ENCODE peak calls at places on chromosome 22, in seven cellular contexts. One of them, this sample, is unnamed.

GRCh38 chr22:43895986-43896645 is 4.3 kb upstream of the PNPLA5 start:
- DNase-seq in A172: no peak
- DNase-seq in activated naive CD4-positive, alpha-beta T cell treated with anti-CD3 and anti-CD28 coated beads, Interleukin-2, amount 50 U/mL, for 16 hours: no peak
- DNase-seq in activated CD4-positive, alpha-beta T cell treated with anti-CD3 and anti-CD28 coated beads, Interleukin-2, amount 10 ng/mL, durations not matched to agents 7 days and 5 days: no peak
- DNase-seq in left lung: no peak
- DNase-seq in activated T-cell treated with anti-CD3 and anti-CD28 coated beads, Interleukin-2, amount 50 U/mL, for 4 hours: no peak
- DNase-seq in IMR-90: no peak
- DNase-seq in this sample: no peak

GRCh38 chr22:50544078-50544745 is 1.5 kb upstream of the KLHDC7B start:
- DNase-seq in A172: no peak
- DNase-seq in activated naive CD4-positive, alpha-beta T cell treated with anti-CD3 and anti-CD28 coated beads, Interleukin-2, amount 50 U/mL, for 16 hours: peak
- DNase-seq in activated CD4-positive, alpha-beta T cell treated with anti-CD3 and anti-CD28 coated beads, Interleukin-2, amount 10 ng/mL, durations not matched to agents 7 days and 5 days: peak
- DNase-seq in left lung: peak
- DNase-seq in activated T-cell treated with anti-CD3 and anti-CD28 coated beads, Interleukin-2, amount 50 U/mL, for 4 hours: peak
- DNase-seq in IMR-90: peak
- DNase-seq in this sample: no peak

GRCh38 chr22:48362736-48363404 is 1464.8 kb downstream of the BRD1 start:
- DNase-seq in A172: no peak
- DNase-seq in activated naive CD4-positive, alpha-beta T cell treated with anti-CD3 and anti-CD28 coated beads, Interleukin-2, amount 50 U/mL, for 16 hours: no peak
- DNase-seq in activated CD4-positive, alpha-beta T cell treated with anti-CD3 and anti-CD28 coated beads, Interleukin-2, amount 10 ng/mL, durations not matched to agents 7 days and 5 days: no peak
- DNase-seq in left lung: no peak
- DNase-seq in activated T-cell treated with anti-CD3 and anti-CD28 coated beads, Interleukin-2, amount 50 U/mL, for 4 hours: no peak
- DNase-seq in IMR-90: no peak
- DNase-seq in this sample: no peak

GRCh38 chr22:46575915-46576555 is 38.6 kb upstream of the CELSR1 start:
- DNase-seq in A172: no peak
- DNase-seq in activated naive CD4-positive, alpha-beta T cell treated with anti-CD3 and anti-CD28 coated beads, Interleukin-2, amount 50 U/mL, for 16 hours: peak
- DNase-seq in activated CD4-positive, alpha-beta T cell treated with anti-CD3 and anti-CD28 coated beads, Interleukin-2, amount 10 ng/mL, durations not matched to agents 7 days and 5 days: no peak
- DNase-seq in left lung: peak
- DNase-seq in activated T-cell treated with anti-CD3 and anti-CD28 coated beads, Interleukin-2, amount 50 U/mL, for 4 hours: no peak
- DNase-seq in IMR-90: no peak
- DNase-seq in this sample: no peak

GRCh38 chr22:46564084-46564714 is 26.8 kb upstream of the CELSR1 start:
- DNase-seq in A172: no peak
- DNase-seq in activated naive CD4-positive, alpha-beta T cell treated with anti-CD3 and anti-CD28 coated beads, Interleukin-2, amount 50 U/mL, for 16 hours: no peak
- DNase-seq in activated CD4-positive, alpha-beta T cell treated with anti-CD3 and anti-CD28 coated beads, Interleukin-2, amount 10 ng/mL, durations not matched to agents 7 days and 5 days: no peak
- DNase-seq in left lung: peak
- DNase-seq in activated T-cell treated with anti-CD3 and anti-CD28 coated beads, Interleukin-2, amount 50 U/mL, for 4 hours: no peak
- DNase-seq in IMR-90: no peak
- DNase-seq in this sample: no peak

GRCh38 chr22:36332623-36333331 is 55.0 kb downstream of the MYH9 start:
- DNase-seq in A172: peak
- DNase-seq in activated naive CD4-positive, alpha-beta T cell treated with anti-CD3 and anti-CD28 coated beads, Interleukin-2, amount 50 U/mL, for 16 hours: peak
- DNase-seq in activated CD4-positive, alpha-beta T cell treated with anti-CD3 and anti-CD28 coated beads, Interleukin-2, amount 10 ng/mL, durations not matched to agents 7 days and 5 days: peak
- DNase-seq in left lung: peak
- DNase-seq in activated T-cell treated with anti-CD3 and anti-CD28 coated beads, Interleukin-2, amount 50 U/mL, for 4 hours: peak
- DNase-seq in IMR-90: peak
- DNase-seq in this sample: no peak

GRCh38 chr22:30541979-30542810 is 4.3 kb downstream of the SEC14L6 start:
- DNase-seq in A172: no peak
- DNase-seq in activated naive CD4-positive, alpha-beta T cell treated with anti-CD3 and anti-CD28 coated beads, Interleukin-2, amount 50 U/mL, for 16 hours: no peak
- DNase-seq in activated CD4-positive, alpha-beta T cell treated with anti-CD3 and anti-CD28 coated beads, Interleukin-2, amount 10 ng/mL, durations not matched to agents 7 days and 5 days: no peak
- DNase-seq in left lung: no peak
- DNase-seq in activated T-cell treated with anti-CD3 and anti-CD28 coated beads, Interleukin-2, amount 50 U/mL, for 4 hours: no peak
- DNase-seq in IMR-90: no peak
- DNase-seq in this sample: no peak

GRCh38 chr22:29626497-29627195 is 23.2 kb downstream of the NF2 start:
- DNase-seq in A172: peak
- DNase-seq in activated naive CD4-positive, alpha-beta T cell treated with anti-CD3 and anti-CD28 coated beads, Interleukin-2, amount 50 U/mL, for 16 hours: no peak
- DNase-seq in activated CD4-positive, alpha-beta T cell treated with anti-CD3 and anti-CD28 coated beads, Interleukin-2, amount 10 ng/mL, durations not matched to agents 7 days and 5 days: no peak
- DNase-seq in left lung: no peak
- DNase-seq in activated T-cell treated with anti-CD3 and anti-CD28 coated beads, Interleukin-2, amount 50 U/mL, for 4 hours: no peak
- DNase-seq in IMR-90: peak
- DNase-seq in this sample: no peak

GRCh38 chr22:37862570-37863325 is 13.5 kb downstream of the EIF3L start:
- DNase-seq in A172: no peak
- DNase-seq in activated naive CD4-positive, alpha-beta T cell treated with anti-CD3 and anti-CD28 coated beads, Interleukin-2, amount 50 U/mL, for 16 hours: no peak
- DNase-seq in activated CD4-positive, alpha-beta T cell treated with anti-CD3 and anti-CD28 coated beads, Interleukin-2, amount 10 ng/mL, durations not matched to agents 7 days and 5 days: no peak
- DNase-seq in left lung: no peak
- DNase-seq in activated T-cell treated with anti-CD3 and anti-CD28 coated beads, Interleukin-2, amount 50 U/mL, for 4 hours: no peak
- DNase-seq in IMR-90: peak
- DNase-seq in this sample: no peak

GRCh38 chr22:30251661-30252226 is 5.2 kb upstream of the LIF start:
- DNase-seq in A172: peak
- DNase-seq in activated naive CD4-positive, alpha-beta T cell treated with anti-CD3 and anti-CD28 coated beads, Interleukin-2, amount 50 U/mL, for 16 hours: no peak
- DNase-seq in activated CD4-positive, alpha-beta T cell treated with anti-CD3 and anti-CD28 coated beads, Interleukin-2, amount 10 ng/mL, durations not matched to agents 7 days and 5 days: no peak
- DNase-seq in left lung: no peak
- DNase-seq in activated T-cell treated with anti-CD3 and anti-CD28 coated beads, Interleukin-2, amount 50 U/mL, for 4 hours: no peak
- DNase-seq in IMR-90: peak
- DNase-seq in this sample: peak

GRCh38 chr22:49491221-49491635 is 336.4 kb downstream of the BRD1 start:
- DNase-seq in A172: no peak
- DNase-seq in activated naive CD4-positive, alpha-beta T cell treated with anti-CD3 and anti-CD28 coated beads, Interleukin-2, amount 50 U/mL, for 16 hours: no peak
- DNase-seq in activated CD4-positive, alpha-beta T cell treated with anti-CD3 and anti-CD28 coated beads, Interleukin-2, amount 10 ng/mL, durations not matched to agents 7 days and 5 days: no peak
- DNase-seq in left lung: no peak
- DNase-seq in activated T-cell treated with anti-CD3 and anti-CD28 coated beads, Interleukin-2, amount 50 U/mL, for 4 hours: no peak
- DNase-seq in IMR-90: no peak
- DNase-seq in this sample: no peak

GRCh38 chr22:31933406-31933805 is 10.9 kb upstream of the YWHAH start:
- DNase-seq in A172: no peak
- DNase-seq in activated naive CD4-positive, alpha-beta T cell treated with anti-CD3 and anti-CD28 coated beads, Interleukin-2, amount 50 U/mL, for 16 hours: no peak
- DNase-seq in activated CD4-positive, alpha-beta T cell treated with anti-CD3 and anti-CD28 coated beads, Interleukin-2, amount 10 ng/mL, durations not matched to agents 7 days and 5 days: no peak
- DNase-seq in left lung: no peak
- DNase-seq in activated T-cell treated with anti-CD3 and anti-CD28 coated beads, Interleukin-2, amount 50 U/mL, for 4 hours: no peak
- DNase-seq in IMR-90: no peak
- DNase-seq in this sample: no peak

GRCh38 chr22:29693151-29693550 is 26.7 kb upstream of the CABP7 start:
- DNase-seq in A172: no peak
- DNase-seq in activated naive CD4-positive, alpha-beta T cell treated with anti-CD3 and anti-CD28 coated beads, Interleukin-2, amount 50 U/mL, for 16 hours: no peak
- DNase-seq in activated CD4-positive, alpha-beta T cell treated with anti-CD3 and anti-CD28 coated beads, Interleukin-2, amount 10 ng/mL, durations not matched to agents 7 days and 5 days: no peak
- DNase-seq in left lung: no peak
- DNase-seq in activated T-cell treated with anti-CD3 and anti-CD28 coated beads, Interleukin-2, amount 50 U/mL, for 4 hours: no peak
- DNase-seq in IMR-90: no peak
- DNase-seq in this sample: no peak

GRCh38 chr22:49355206-49355920 is 472.3 kb downstream of the BRD1 start:
- DNase-seq in A172: no peak
- DNase-seq in activated naive CD4-positive, alpha-beta T cell treated with anti-CD3 and anti-CD28 coated beads, Interleukin-2, amount 50 U/mL, for 16 hours: no peak
- DNase-seq in activated CD4-positive, alpha-beta T cell treated with anti-CD3 and anti-CD28 coated beads, Interleukin-2, amount 10 ng/mL, durations not matched to agents 7 days and 5 days: no peak
- DNase-seq in left lung: no peak
- DNase-seq in activated T-cell treated with anti-CD3 and anti-CD28 coated beads, Interleukin-2, amount 50 U/mL, for 4 hours: no peak
- DNase-seq in IMR-90: no peak
- DNase-seq in this sample: no peak

GRCh38 chr22:49999063-49999900 is 13.3 kb downstream of the IL17REL start:
- DNase-seq in A172: no peak
- DNase-seq in activated naive CD4-positive, alpha-beta T cell treated with anti-CD3 and anti-CD28 coated beads, Interleukin-2, amount 50 U/mL, for 16 hours: no peak
- DNase-seq in activated CD4-positive, alpha-beta T cell treated with anti-CD3 and anti-CD28 coated beads, Interleukin-2, amount 10 ng/mL, durations not matched to agents 7 days and 5 days: no peak
- DNase-seq in left lung: peak
- DNase-seq in activated T-cell treated with anti-CD3 and anti-CD28 coated beads, Interleukin-2, amount 50 U/mL, for 4 hours: no peak
- DNase-seq in IMR-90: no peak
- DNase-seq in this sample: no peak

GRCh38 chr22:37229805-37230672 is 14.0 kb downstream of the RAC2 start:
- DNase-seq in A172: peak
- DNase-seq in activated naive CD4-positive, alpha-beta T cell treated with anti-CD3 and anti-CD28 coated beads, Interleukin-2, amount 50 U/mL, for 16 hours: peak
- DNase-seq in activated CD4-positive, alpha-beta T cell treated with anti-CD3 and anti-CD28 coated beads, Interleukin-2, amount 10 ng/mL, durations not matched to agents 7 days and 5 days: peak
- DNase-seq in left lung: peak
- DNase-seq in activated T-cell treated with anti-CD3 and anti-CD28 coated beads, Interleukin-2, amount 50 U/mL, for 4 hours: peak
- DNase-seq in IMR-90: peak
- DNase-seq in this sample: peak

GRCh38 chr22:40709752-40710413 is 30.6 kb downstream of the MCHR1 start:
- DNase-seq in A172: no peak
- DNase-seq in activated naive CD4-positive, alpha-beta T cell treated with anti-CD3 and anti-CD28 coated beads, Interleukin-2, amount 50 U/mL, for 16 hours: no peak
- DNase-seq in activated CD4-positive, alpha-beta T cell treated with anti-CD3 and anti-CD28 coated beads, Interleukin-2, amount 10 ng/mL, durations not matched to agents 7 days and 5 days: no peak
- DNase-seq in left lung: peak
- DNase-seq in activated T-cell treated with anti-CD3 and anti-CD28 coated beads, Interleukin-2, amount 50 U/mL, for 4 hours: no peak
- DNase-seq in IMR-90: peak
- DNase-seq in this sample: no peak

GRCh38 chr22:41940853-41941765 is 5.8 kb downstream of the CENPM start:
- DNase-seq in A172: peak
- DNase-seq in activated naive CD4-positive, alpha-beta T cell treated with anti-CD3 and anti-CD28 coated beads, Interleukin-2, amount 50 U/mL, for 16 hours: peak
- DNase-seq in activated CD4-positive, alpha-beta T cell treated with anti-CD3 and anti-CD28 coated beads, Interleukin-2, amount 10 ng/mL, durations not matched to agents 7 days and 5 days: peak
- DNase-seq in left lung: peak
- DNase-seq in activated T-cell treated with anti-CD3 and anti-CD28 coated beads, Interleukin-2, amount 50 U/mL, for 4 hours: peak
- DNase-seq in IMR-90: peak
- DNase-seq in this sample: peak

GRCh38 chr22:21937821-21938070 is 14.9 kb downstream of the PPM1F start:
- DNase-seq in A172: no peak
- DNase-seq in activated naive CD4-positive, alpha-beta T cell treated with anti-CD3 and anti-CD28 coated beads, Interleukin-2, amount 50 U/mL, for 16 hours: no peak
- DNase-seq in activated CD4-positive, alpha-beta T cell treated with anti-CD3 and anti-CD28 coated beads, Interleukin-2, amount 10 ng/mL, durations not matched to agents 7 days and 5 days: no peak
- DNase-seq in left lung: no peak
- DNase-seq in activated T-cell treated with anti-CD3 and anti-CD28 coated beads, Interleukin-2, amount 50 U/mL, for 4 hours: no peak
- DNase-seq in IMR-90: peak
- DNase-seq in this sample: no peak

GRCh38 chr22:50714631-50715179 is 23.3 kb upstream of the ACR start:
- DNase-seq in A172: no peak
- DNase-seq in activated naive CD4-positive, alpha-beta T cell treated with anti-CD3 and anti-CD28 coated beads, Interleukin-2, amount 50 U/mL, for 16 hours: no peak
- DNase-seq in activated CD4-positive, alpha-beta T cell treated with anti-CD3 and anti-CD28 coated beads, Interleukin-2, amount 10 ng/mL, durations not matched to agents 7 days and 5 days: no peak
- DNase-seq in left lung: no peak
- DNase-seq in activated T-cell treated with anti-CD3 and anti-CD28 coated beads, Interleukin-2, amount 50 U/mL, for 4 hours: no peak
- DNase-seq in IMR-90: no peak
- DNase-seq in this sample: no peak

GRCh38 chr22:19713650-19714319 is 518 bp upstream of the SEPTIN5 start:
- DNase-seq in A172: no peak
- DNase-seq in activated naive CD4-positive, alpha-beta T cell treated with anti-CD3 and anti-CD28 coated beads, Interleukin-2, amount 50 U/mL, for 16 hours: peak
- DNase-seq in activated CD4-positive, alpha-beta T cell treated with anti-CD3 and anti-CD28 coated beads, Interleukin-2, amount 10 ng/mL, durations not matched to agents 7 days and 5 days: no peak
- DNase-seq in left lung: no peak
- DNase-seq in activated T-cell treated with anti-CD3 and anti-CD28 coated beads, Interleukin-2, amount 50 U/mL, for 4 hours: no peak
- DNase-seq in IMR-90: no peak
- DNase-seq in this sample: no peak

GRCh38 chr22:37288521-37288920 is 6.2 kb downstream of the CYTH4 start:
- DNase-seq in A172: no peak
- DNase-seq in activated naive CD4-positive, alpha-beta T cell treated with anti-CD3 and anti-CD28 coated beads, Interleukin-2, amount 50 U/mL, for 16 hours: no peak
- DNase-seq in activated CD4-positive, alpha-beta T cell treated with anti-CD3 and anti-CD28 coated beads, Interleukin-2, amount 10 ng/mL, durations not matched to agents 7 days and 5 days: no peak
- DNase-seq in left lung: no peak
- DNase-seq in activated T-cell treated with anti-CD3 and anti-CD28 coated beads, Interleukin-2, amount 50 U/mL, for 4 hours: no peak
- DNase-seq in IMR-90: no peak
- DNase-seq in this sample: no peak

GRCh38 chr22:30427871-30428270 is 2.3 kb downstream of the MTFP1 start:
- DNase-seq in A172: no peak
- DNase-seq in activated naive CD4-positive, alpha-beta T cell treated with anti-CD3 and anti-CD28 coated beads, Interleukin-2, amount 50 U/mL, for 16 hours: no peak
- DNase-seq in activated CD4-positive, alpha-beta T cell treated with anti-CD3 and anti-CD28 coated beads, Interleukin-2, amount 10 ng/mL, durations not matched to agents 7 days and 5 days: no peak
- DNase-seq in left lung: no peak
- DNase-seq in activated T-cell treated with anti-CD3 and anti-CD28 coated beads, Interleukin-2, amount 50 U/mL, for 4 hours: no peak
- DNase-seq in IMR-90: no peak
- DNase-seq in this sample: no peak

GRCh38 chr22:26534166-26534855 is 22.0 kb upstream of the TFIP11 start:
- DNase-seq in A172: no peak
- DNase-seq in activated naive CD4-positive, alpha-beta T cell treated with anti-CD3 and anti-CD28 coated beads, Interleukin-2, amount 50 U/mL, for 16 hours: no peak
- DNase-seq in activated CD4-positive, alpha-beta T cell treated with anti-CD3 and anti-CD28 coated beads, Interleukin-2, amount 10 ng/mL, durations not matched to agents 7 days and 5 days: no peak
- DNase-seq in left lung: no peak
- DNase-seq in activated T-cell treated with anti-CD3 and anti-CD28 coated beads, Interleukin-2, amount 50 U/mL, for 4 hours: no peak
- DNase-seq in IMR-90: no peak
- DNase-seq in this sample: no peak

GRCh38 chr22:26606611-26607010 is 11.2 kb downstream of the CRYBB1 start:
- DNase-seq in A172: peak
- DNase-seq in activated naive CD4-positive, alpha-beta T cell treated with anti-CD3 and anti-CD28 coated beads, Interleukin-2, amount 50 U/mL, for 16 hours: no peak
- DNase-seq in activated CD4-positive, alpha-beta T cell treated with anti-CD3 and anti-CD28 coated beads, Interleukin-2, amount 10 ng/mL, durations not matched to agents 7 days and 5 days: no peak
- DNase-seq in left lung: no peak
- DNase-seq in activated T-cell treated with anti-CD3 and anti-CD28 coated beads, Interleukin-2, amount 50 U/mL, for 4 hours: no peak
- DNase-seq in IMR-90: peak
- DNase-seq in this sample: peak

GRCh38 chr22:46569848-46570695 is 32.7 kb upstream of the CELSR1 start:
- DNase-seq in A172: no peak
- DNase-seq in activated naive CD4-positive, alpha-beta T cell treated with anti-CD3 and anti-CD28 coated beads, Interleukin-2, amount 50 U/mL, for 16 hours: peak
- DNase-seq in activated CD4-positive, alpha-beta T cell treated with anti-CD3 and anti-CD28 coated beads, Interleukin-2, amount 10 ng/mL, durations not matched to agents 7 days and 5 days: no peak
- DNase-seq in left lung: peak
- DNase-seq in activated T-cell treated with anti-CD3 and anti-CD28 coated beads, Interleukin-2, amount 50 U/mL, for 4 hours: no peak
- DNase-seq in IMR-90: no peak
- DNase-seq in this sample: no peak

GRCh38 chr22:38264322-38264843 is 8.4 kb downstream of the TMEM184B start:
- DNase-seq in A172: no peak
- DNase-seq in activated naive CD4-positive, alpha-beta T cell treated with anti-CD3 and anti-CD28 coated beads, Interleukin-2, amount 50 U/mL, for 16 hours: no peak
- DNase-seq in activated CD4-positive, alpha-beta T cell treated with anti-CD3 and anti-CD28 coated beads, Interleukin-2, amount 10 ng/mL, durations not matched to agents 7 days and 5 days: no peak
- DNase-seq in left lung: no peak
- DNase-seq in activated T-cell treated with anti-CD3 and anti-CD28 coated beads, Interleukin-2, amount 50 U/mL, for 4 hours: no peak
- DNase-seq in IMR-90: no peak
- DNase-seq in this sample: no peak

This sample was measured in RKO.